ENCODE peak calls at places on chromosomes 6 and 20, in five cellular contexts. N is naive thymus-derived CD4-positive, alpha-beta T cell; H is HCT116; I is Panc1; O is tibial artery. U is an unnamed sample. For H3K9me3, the result is how much of the 10 kb centered on the place peaks cover.

GRCh38 chr6:3819161-3820110 is 29.7 kb upstream of the FAM50B start:
- DNase-seq in N (no peak), O (no peak), I (no peak), H (no peak), U (no peak)

GRCh38 chr6:147441751-147442150 is 66.7 kb upstream of the SAMD5 start:
- DNase-seq in O (no peak), H (no peak), N (no peak), I (no peak), U (no peak)

GRCh38 chr6:40164345-40164755 is 230.1 kb upstream of the MOCS1 start:
- DNase-seq in H (no peak), O (no peak), I (no peak), N (no peak), U (no peak)

GRCh38 chr6:147752686-147753418 is 244.4 kb downstream of the SAMD5 start:
- DNase-seq in N (no peak), O (no peak), I (no peak), H (no peak), U (no peak)

GRCh38 chr20:2305946-2306345 is 10.1 kb downstream of the TGM3 start:
- DNase-seq in I (no peak), H (no peak), O (no peak), N (no peak), U (no peak)

GRCh38 chr20:16555754-16556153 is 17.5 kb downstream of the KIF16B start:
- DNase-seq in H (no peak), I (no peak), O (no peak), N (no peak), U (no peak)

GRCh38 chr6:11027565-11028110 is 16.5 kb downstream of the ELOVL2 start:
- DNase-seq in O (no peak), H (no peak), N (no peak), I (no peak), U (no peak)

GRCh38 chr6:159815410-159815809 is 15.3 kb downstream of the PNLDC1 start:
- DNase-seq in I (no peak), H (no peak), O (no peak), N (no peak), U (no peak)

GRCh38 chr6:25927721-25928359 is 2.7 kb downstream of the SLC17A2 start:
- DNase-seq in H (no peak), N (no peak), I (no peak), O (no peak), U (no peak)

GRCh38 chr20:51140671-51141070 is 117.8 kb upstream of the KCNG1 start:
- DNase-seq in O (no peak), H (no peak), N (no peak), I (no peak), U (no peak)

GRCh38 chr20:54608978-54609377 is 133.6 kb downstream of the DOK5 start:
- DNase-seq in O (no peak), N (no peak), I (no peak), H (no peak), U (no peak)

GRCh38 chr6:30990422-30991086 is 7.0 kb downstream of the MUC21 start:
- DNase-seq in I (no peak), H (no peak), N (peak), O (no peak), U (no peak)

GRCh38 chr20:54340667-54341081 is 132.8 kb downstream of the PFDN4 start:
- DNase-seq in O (no peak), H (no peak), I (no peak), N (no peak), U (no peak)

GRCh38 chr20:40890635-40891034 is 138.0 kb upstream of the TOP1 start:
- DNase-seq in N (no peak), O (no peak), I (no peak), H (no peak), U (no peak)

GRCh38 chr20:8132015-8132631 is at the start of gene PLCB1:
- DNase-seq in N (peak), I (peak), H (peak), O (peak), U (peak)

GRCh38 chr6:4932506-4932903 is 71.3 kb downstream of the RPP40 start:
- DNase-seq in H (no peak), N (no peak), O (no peak), I (no peak), U (no peak)

GRCh38 chr6:2369606-2370005 is 124.2 kb upstream of the GMDS start:
- DNase-seq in H (no peak), O (no peak), N (no peak), I (no peak), U (no peak)

GRCh38 chr6:4655196-4656025 is 120.8 kb upstream of the CDYL start:
- DNase-seq in O (no peak), N (no peak), H (no peak), I (no peak), U (no peak)

GRCh38 chr6:8664070-8664469 is 228.7 kb upstream of the SLC35B3 start:
- DNase-seq in O (no peak), N (no peak), H (no peak), I (no peak), U (no peak)

GRCh38 chr6:26246057-26246456 is 118.9 kb upstream of the BTN3A2 start:
- DNase-seq in O (no peak), I (no peak), N (no peak), H (no peak), U (no peak)

GRCh38 chr6:62393608-62394007 is 107.6 kb upstream of the KHDRBS2 start:
- DNase-seq in O (no peak), I (no peak), H (no peak), N (no peak), U (no peak)

GRCh38 chr20:39851459-39851858 is 837.6 kb downstream of the MAFB start:
- DNase-seq in N (no peak), O (no peak), I (no peak), H (no peak), U (no peak)

GRCh38 chr20:39855056-39855455 is 834.0 kb downstream of the MAFB start:
- DNase-seq in H (no peak), O (no peak), N (no peak), I (no peak), U (no peak)

GRCh38 chr20:39853050-39853449 is 836.0 kb downstream of the MAFB start:
- DNase-seq in H (no peak), N (no peak), O (no peak), I (no peak), U (no peak)

GRCh38 chr20:39855799-39856198 is 833.2 kb downstream of the MAFB start:
- DNase-seq in O (no peak), H (no peak), I (no peak), N (no peak), U (no peak)

GRCh38 chr20:39853664-39854063 is 835.4 kb downstream of the MAFB start:
- DNase-seq in I (no peak), O (no peak), H (no peak), N (no peak), U (no peak)
- H3K9me3 ChIP-seq in I (under half), O (under half), H (under half), N (under half), U (under half)

GRCh38 chr6:168518348-168518745 is 77.4 kb downstream of the SMOC2 start:
- DNase-seq in O (no peak), I (no peak), N (no peak), H (no peak), U (no peak)
- H3K9me3 ChIP-seq in O (under half), I (under half), N (under half), H (under half), U (under half)

GRCh38 chr6:167505199-167505598 is 180.3 kb downstream of the TTLL2 start:
- DNase-seq in I (no peak), N (no peak), O (no peak), H (no peak), U (no peak)
- H3K9me3 ChIP-seq in I (under half), N (under half), O (under half), H (under half), U (under half)

GRCh38 chr20:31484001-31484400 is 8.9 kb downstream of the REM1 start:
- DNase-seq in O (no peak), H (no peak), N (no peak), I (no peak), U (no peak)
- H3K9me3 ChIP-seq in O (under half), H (under half), N (under half), I (under half), U (under half)

GRCh38 chr6:100618349-100618671 is 153.6 kb upstream of the SIM1 start:
- DNase-seq in O (no peak), H (no peak), N (no peak), I (no peak), U (no peak)
- H3K9me3 ChIP-seq in O (under half), H (under half), N (under half), I (under half), U (under half)

GRCh38 chr20:58483051-58483450 is 32.1 kb downstream of the APCDD1L start:
- DNase-seq in H (no peak), I (no peak), O (no peak), N (no peak), U (no peak)
- H3K9me3 ChIP-seq in H (under half), I (under half), O (under half), N (under half), U (under half)

GRCh38 chr6:365835-366234 is 25.7 kb upstream of the IRF4 start:
- DNase-seq in O (no peak), I (no peak), H (no peak), N (no peak), U (no peak)

GRCh38 chr6:366389-366788 is 25.2 kb upstream of the IRF4 start:
- DNase-seq in H (no peak), O (no peak), I (no peak), N (no peak), U (no peak)

GRCh38 chr6:369559-370431 is 21.8 kb upstream of the IRF4 start:
- DNase-seq in I (no peak), O (no peak), N (no peak), H (no peak), U (no peak)

GRCh38 chr6:366972-367794 is 24.4 kb upstream of the IRF4 start:
- DNase-seq in I (no peak), N (no peak), H (no peak), O (no peak), U (no peak)

GRCh38 chr6:367891-368630 is 23.5 kb upstream of the IRF4 start:
- DNase-seq in N (no peak), O (no peak), H (no peak), I (no peak), U (no peak)
- H3K9me3 ChIP-seq in N (under half), O (under half), H (under half), I (under half), U (under half)

DNA sequence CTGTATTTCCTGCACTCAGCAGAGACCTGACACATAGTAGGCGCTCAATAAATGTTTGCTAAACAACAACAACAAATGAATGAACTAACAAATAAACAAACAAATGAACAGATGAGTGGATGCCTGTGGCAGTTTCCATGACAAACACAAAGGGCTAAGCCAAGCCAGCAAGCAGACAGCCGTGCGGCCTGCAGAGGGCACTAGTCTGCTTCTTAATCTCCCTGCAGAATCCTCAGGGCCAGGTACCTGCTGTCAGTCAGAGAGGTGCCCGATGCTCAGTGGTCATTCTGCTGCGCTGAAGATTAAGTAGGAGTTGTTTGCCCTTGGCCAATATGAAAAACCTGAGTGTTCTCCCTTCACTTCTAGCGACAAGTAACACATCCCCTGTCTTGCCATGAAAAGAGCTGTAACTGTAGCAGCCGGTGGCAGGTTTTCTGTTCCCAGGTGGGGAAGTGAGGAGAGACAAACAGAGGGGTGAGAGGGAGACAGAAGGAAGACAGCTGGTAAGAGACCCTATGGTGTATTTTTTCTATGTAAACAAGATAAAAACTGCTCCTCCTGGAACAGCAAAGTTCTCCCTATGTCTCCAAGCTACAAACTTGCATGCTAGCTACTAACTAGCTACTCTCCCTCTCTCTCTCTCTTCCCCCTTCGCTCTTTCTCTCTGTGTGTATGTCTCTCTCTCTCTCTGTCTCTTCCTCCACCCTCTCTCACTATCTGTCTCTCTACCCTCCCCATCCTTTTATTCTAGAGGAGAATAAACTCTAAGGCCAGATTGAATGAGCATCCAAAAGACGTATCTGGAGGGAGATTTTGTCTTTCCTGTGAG is at the start of gene MC3R:
- DNase-seq in O (no peak), I (peak), H (peak), N (peak), U (peak)
- H3K9me3 ChIP-seq in O (under half), I (under half), H (under half), N (under half), U (under half)

GRCh38 chr6:155466546-155466945 is 10.9 kb upstream of the NOX3 start:
- DNase-seq in O (no peak), I (no peak), H (no peak), N (no peak), U (no peak)
- H3K9me3 ChIP-seq in O (under half), I (under half), H (under half), N (under half), U (under half)

U was measured in heart left ventricle.